ENCODE peak calls at places on chromosome 6, in ten cellular contexts. P, D, W, L, S, F, O, U, T and H are unnamed samples. For H3K4me1 and H3K36me3, the result is how much of the 10 kb centered on the place peaks cover.

GRCh38 chr6:107864235-107864970 is 40.3 kb upstream of the SCML4 start:
- DNase-seq in P (no peak), D (no peak), W (no peak), L (no peak), S (no peak), F (no peak), O (no peak), U (no peak), T (no peak), H (no peak)

GRCh38 chr6:130366011-130366963 is at the start of gene TMEM200A:
- DNase-seq in P (peak), D (peak), W (no peak), L (peak), S (peak), F (peak), O (peak), U (no peak), T (peak), H (peak)

GRCh38 chr6:147040041-147040440 is 164.2 kb upstream of the STXBP5 start:
- DNase-seq in P (no peak), D (no peak), W (no peak), L (no peak), S (no peak), F (no peak), O (no peak), U (no peak), T (no peak), H (no peak)

GRCh38 chr6:39901116-39901655 is 33.1 kb downstream of the MOCS1 start:
- DNase-seq in P (peak), D (no peak), W (no peak), L (no peak), S (no peak), F (no peak), O (no peak), U (no peak), T (no peak), H (peak)

GRCh38 chr6:28597217-28597835 is 71.6 kb downstream of the GPX5 start:
- DNase-seq in P (no peak), D (no peak), W (no peak), L (no peak), S (no peak), F (no peak), O (no peak), U (peak), T (no peak), H (no peak)

GRCh38 chr6:158764941-158765340 is 54.2 kb downstream of the EZR start:
- DNase-seq in P (no peak), D (no peak), W (no peak), L (no peak), S (no peak), F (no peak), O (no peak), U (no peak), T (no peak), H (no peak)

GRCh38 chr6:12196326-12196936 is 93.7 kb upstream of the EDN1 start:
- DNase-seq in P (no peak), D (no peak), W (no peak), L (no peak), S (no peak), F (no peak), O (no peak), U (no peak), T (no peak), H (no peak)

GRCh38 chr6:16683524-16684194 is 77.6 kb downstream of the ATXN1 start:
- DNase-seq in P (peak), D (peak), W (peak), L (peak), S (peak), F (peak), O (peak), U (peak), T (peak), H (peak)

GRCh38 chr6:4803343-4803744 is 27.1 kb downstream of the CDYL start:
- DNase-seq in P (no peak), D (no peak), W (no peak), L (no peak), S (no peak), F (peak), O (no peak), U (no peak), T (no peak), H (no peak)

GRCh38 chr6:3162067-3162497 is 4.7 kb upstream of the TUBB2A start:
- DNase-seq in P (no peak), D (no peak), W (no peak), L (no peak), S (no peak), F (no peak), O (no peak), U (no peak), T (no peak), H (no peak)

GRCh38 chr6:136058852-136059251 is 191.3 kb downstream of the MTFR2 start:
- DNase-seq in P (no peak), D (no peak), W (no peak), L (no peak), S (no peak), F (no peak), O (no peak), U (no peak), T (no peak), H (no peak)

GRCh38 chr6:33689879-33690278 is 21.6 kb downstream of the UQCC2 start:
- DNase-seq in P (no peak), D (no peak), W (no peak), L (no peak), S (no peak), F (no peak), O (no peak), U (no peak), T (no peak), H (no peak)

GRCh38 chr6:166387642-166388325 is 5.0 kb upstream of the MPC1 start:
- DNase-seq in P (no peak), D (no peak), W (no peak), L (no peak), S (no peak), F (no peak), O (no peak), U (no peak), T (no peak), H (peak)

GRCh38 chr6:118896339-118897136 is 2.6 kb downstream of the ASF1A start:
- DNase-seq in P (no peak), D (no peak), W (no peak), L (no peak), S (no peak), F (no peak), O (no peak), U (peak), T (no peak), H (no peak)

GRCh38 chr6:154806804-154807203 is 73.6 kb downstream of the SCAF8 start:
- DNase-seq in P (no peak), D (no peak), W (no peak), L (no peak), S (no peak), F (no peak), O (no peak), U (no peak), T (no peak), H (no peak)

GRCh38 chr6:83505376-83505775 is 7.0 kb upstream of the PRSS35 start:
- DNase-seq in P (no peak), D (no peak), W (no peak), L (peak), S (no peak), F (peak), O (no peak), U (no peak), T (no peak), H (no peak)

GRCh38 chr6:144908004-144908403 is 622.9 kb downstream of the UTRN start:
- DNase-seq in P (no peak), D (no peak), W (no peak), L (no peak), S (no peak), F (no peak), O (no peak), U (no peak), T (no peak), H (no peak)

GRCh38 chr6:13924949-13925881 is at the start of gene RNF182:
- DNase-seq in P (no peak), D (no peak), W (no peak), L (no peak), S (no peak), F (no peak), O (no peak), U (no peak), T (peak), H (no peak)

GRCh38 chr6:111663232-111663631 is 57.6 kb upstream of the TRAF3IP2 start:
- DNase-seq in P (peak), D (peak), W (peak), L (no peak), S (no peak), F (no peak), O (no peak), U (no peak), T (peak), H (no peak)

GRCh38 chr6:164378330-164378729 is 931.1 kb downstream of the C6orf118 start:
- DNase-seq in P (no peak), D (no peak), W (no peak), L (no peak), S (no peak), F (no peak), O (no peak), U (no peak), T (no peak), H (no peak)

GRCh38 chr6:79599725-79600259 is 31.3 kb upstream of the SH3BGRL2 start:
- DNase-seq in P (no peak), D (no peak), W (no peak), L (no peak), S (no peak), F (no peak), O (no peak), U (no peak), T (no peak), H (no peak)

GRCh38 chr6:16399198-16399597 is 160.8 kb downstream of the GMPR start:
- DNase-seq in P (no peak), D (no peak), W (no peak), L (no peak), S (no peak), F (no peak), O (no peak), U (no peak), T (no peak), H (no peak)

GRCh38 chr6:148445116-148445515 is 102.5 kb downstream of the SASH1 start:
- DNase-seq in P (no peak), D (no peak), W (no peak), L (no peak), S (no peak), F (no peak), O (no peak), U (no peak), T (no peak), H (no peak)

GRCh38 chr6:26032387-26033131 is 54.7 kb upstream of the HFE start:
- DNase-seq in P (no peak), D (no peak), W (no peak), L (no peak), S (no peak), F (peak), O (peak), U (no peak), T (peak), H (no peak)
- H3K4me1 ChIP-seq in P (under half), D (under half), W (under half), L (under half), S (under half), F (under half), O (under half), U (under half), T (under half), H (under half)

GRCh38 chr6:152204584-152204983 is 397.1 kb downstream of the ESR1 start:
- DNase-seq in P (no peak), D (no peak), W (no peak), L (no peak), S (no peak), F (no peak), O (no peak), U (no peak), T (no peak), H (no peak)
- H3K36me3 ChIP-seq in P (under half), D (under half), W (half or more), L (half or more), S (under half), F (half or more), O (under half), U (under half), T (under half), H (under half)

GRCh38 chr6:143510991-143511891 is at the start of gene FUCA2:
- DNase-seq in P (peak), D (peak), W (peak), L (peak), S (peak), F (peak), O (peak), U (peak), T (peak), H (peak)
- TF ChIP-seq POLR2A in P (peak), D (peak), W (peak), L (peak), S (peak), F (no peak), O (peak), U (peak), T (peak), H (peak)

GRCh38 chr6:7545509-7546369 is 4.3 kb downstream of the DSP start:
- DNase-seq in P (no peak), D (no peak), W (no peak), L (no peak), S (no peak), F (no peak), O (no peak), U (no peak), T (no peak), H (no peak)

GRCh38 chr6:7546383-7546782 is 4.9 kb downstream of the DSP start:
- DNase-seq in P (no peak), D (no peak), W (no peak), L (no peak), S (no peak), F (no peak), O (no peak), U (no peak), T (no peak), H (no peak)

GRCh38 chr6:7554533-7555275 is 13.2 kb downstream of the DSP start:
- DNase-seq in P (no peak), D (no peak), W (no peak), L (no peak), S (no peak), F (no peak), O (no peak), U (no peak), T (no peak), H (no peak)

GRCh38 chr6:7546832-7547714 is 5.6 kb downstream of the DSP start:
- DNase-seq in P (no peak), D (no peak), W (no peak), L (no peak), S (no peak), F (no peak), O (no peak), U (no peak), T (peak), H (no peak)

DNA sequence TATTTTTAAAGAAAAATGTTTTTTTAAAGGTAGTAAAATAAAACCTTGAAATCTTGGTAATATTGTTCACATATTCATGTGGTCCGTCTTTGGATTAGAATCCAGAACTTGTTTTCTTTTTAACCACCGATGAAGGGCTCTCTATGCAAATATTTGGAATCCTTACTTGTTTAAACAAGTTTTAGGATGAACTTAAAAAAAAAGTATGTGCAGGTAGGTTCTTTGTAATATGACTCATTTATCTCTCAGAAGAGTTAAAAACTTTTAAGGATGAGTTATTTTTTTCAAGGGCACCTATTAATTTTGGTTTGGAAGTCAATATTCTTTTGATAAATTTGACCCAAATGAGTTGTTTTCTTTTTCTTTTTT is 8.9 kb downstream of the DSP start:
- DNase-seq in P (no peak), D (no peak), W (no peak), L (no peak), S (no peak), F (no peak), O (no peak), U (no peak), T (no peak), H (no peak)
- H3K4me1 ChIP-seq in P (under half), D (under half), W (under half), L (under half), S (under half), F (under half), O (under half), U (under half), T (under half), H (under half)

DNA sequence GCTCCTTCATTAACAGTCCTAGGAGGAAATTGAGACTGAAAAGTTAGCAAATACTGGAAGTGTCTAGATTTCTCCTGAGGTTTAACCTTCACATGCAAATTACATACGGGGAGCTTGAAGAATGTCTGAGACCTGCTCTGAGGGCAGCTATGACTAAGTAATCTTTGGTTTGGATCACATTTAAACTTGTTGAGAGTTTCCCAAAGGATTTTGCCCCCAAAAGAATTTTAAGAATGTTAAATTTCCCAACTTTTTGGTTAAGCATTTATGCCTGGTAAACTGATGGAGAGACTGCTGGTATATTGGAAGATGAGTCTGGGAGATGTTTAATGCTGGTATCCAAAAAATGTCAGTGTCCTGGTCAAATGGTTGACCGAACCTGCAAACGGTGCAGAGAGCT is 97.0 kb downstream of the RREB1 start:
- DNase-seq in P (no peak), D (no peak), W (no peak), L (no peak), S (no peak), F (no peak), O (no peak), U (no peak), T (no peak), H (no peak)
- H3K36me3 ChIP-seq in P (under half), D (under half), W (under half), L (under half), S (under half), F (half or more), O (under half), U (under half), T (under half), H (under half)